ENCODE peak calls at places on chromosomes 13 and 19, in four cellular contexts. T is psoas muscle, I is keratinocyte, R is IMR-90. P is an unnamed sample.

GRCh38 chr19:54424201-54424600 is 8.9 kb downstream of the TTYH1 start:
- DNase-seq in R (no peak), I (no peak), T (no peak), P (no peak)

GRCh38 chr19:51594774-51595109 is 23.7 kb downstream of the ZNF175 start:
- DNase-seq in T (no peak), R (peak), I (no peak), P (no peak)

GRCh38 chr13:50850445-50850844 is 7.0 kb upstream of the DLEU7 start:
- DNase-seq in R (no peak), T (no peak), I (no peak), P (no peak)

GRCh38 chr13:102903659-102904407 is 58.0 kb downstream of the ERCC5 start:
- DNase-seq in R (peak), I (no peak), T (no peak), P (no peak)

GRCh38 chr13:32846020-32846451 is 170.2 kb upstream of the KL start:
- DNase-seq in R (no peak), T (no peak), I (no peak), P (no peak)

GRCh38 chr19:19628499-19629134 is 597 bp upstream of the LPAR2 start:
- DNase-seq in R (peak), T (no peak), I (peak), P (peak)

GRCh38 chr19:1355974-1356865 is 27.5 kb upstream of the NDUFS7 start:
- DNase-seq in I (no peak), T (no peak), R (peak), P (no peak)

GRCh38 chr13:49986471-49986870 is 10.4 kb upstream of the TRIM13 start:
- DNase-seq in T (no peak), I (no peak), R (no peak), P (no peak)

GRCh38 chr13:29713841-29714240 is 118.4 kb upstream of the SLC7A1 start:
- DNase-seq in R (peak), T (no peak), I (no peak), P (no peak)

GRCh38 chr13:51803018-51803417 is 945 bp downstream of the DHRS12 start:
- DNase-seq in T (no peak), I (no peak), R (no peak), P (no peak)

GRCh38 chr13:28705734-28706133 is 13.0 kb downstream of the SLC46A3 start:
- DNase-seq in T (no peak), I (no peak), R (peak), P (no peak)

GRCh38 chr13:74796126-74796643 is 662.0 kb upstream of the KLF12 start:
- DNase-seq in I (no peak), T (no peak), R (no peak), P (no peak)

GRCh38 chr13:74795526-74795925 is 661.3 kb upstream of the KLF12 start:
- DNase-seq in T (no peak), R (no peak), I (no peak), P (no peak)

GRCh38 chr13:74794147-74794546 is 659.9 kb upstream of the KLF12 start:
- DNase-seq in I (no peak), T (no peak), R (no peak), P (no peak)

GRCh38 chr13:74794582-74794981 is 660.4 kb upstream of the KLF12 start:
- DNase-seq in I (no peak), T (no peak), R (no peak), P (no peak)
- TF ChIP-seq CTCF in I (no peak), T (no peak), R (peak), P (no peak)

DNA sequence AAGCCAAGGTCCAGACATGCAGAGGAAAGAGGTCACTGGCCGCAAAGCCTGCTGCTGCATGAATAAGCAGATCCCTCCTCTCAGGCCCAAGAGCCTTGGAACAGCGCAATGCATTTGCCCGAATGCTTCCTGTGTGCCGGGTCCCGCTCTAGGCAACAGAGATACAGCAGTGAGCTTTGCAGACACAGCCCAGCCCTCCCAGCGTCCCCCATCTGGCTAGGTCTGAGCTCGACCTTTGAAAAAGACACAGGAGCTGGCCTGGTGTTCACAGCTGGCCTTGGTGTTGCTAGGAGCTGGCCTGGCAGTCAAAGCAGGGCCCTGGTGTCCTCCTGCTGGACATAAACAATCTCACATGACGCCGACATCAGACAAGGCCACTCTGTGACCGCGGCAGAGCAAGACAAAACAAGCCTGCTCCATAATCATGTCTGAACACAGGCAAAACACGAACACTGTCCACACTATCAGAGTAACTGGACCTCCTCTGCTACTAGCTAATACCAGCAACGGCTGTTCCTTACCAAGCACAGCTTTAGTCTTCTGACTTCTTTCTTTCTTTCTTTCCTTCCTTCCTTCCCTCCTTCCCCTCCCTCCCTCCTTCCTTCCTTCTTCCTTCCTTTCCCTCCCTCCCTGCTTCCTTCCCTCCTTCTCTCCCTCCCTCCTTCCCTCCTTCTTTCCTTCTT is 5.7 kb upstream of the PEX11G start:
- DNase-seq in T (peak), R (no peak), I (no peak), P (no peak)
- TF ChIP-seq CTCF in T (no peak), R (no peak), I (peak), P (no peak)

GRCh38 chr19:6312018-6312417 is 21.4 kb downstream of the ACER1 start:
- DNase-seq in T (no peak), R (no peak), I (no peak), P (no peak)
- TF ChIP-seq CTCF in T (peak), R (no peak), I (peak), P (no peak)

DNA sequence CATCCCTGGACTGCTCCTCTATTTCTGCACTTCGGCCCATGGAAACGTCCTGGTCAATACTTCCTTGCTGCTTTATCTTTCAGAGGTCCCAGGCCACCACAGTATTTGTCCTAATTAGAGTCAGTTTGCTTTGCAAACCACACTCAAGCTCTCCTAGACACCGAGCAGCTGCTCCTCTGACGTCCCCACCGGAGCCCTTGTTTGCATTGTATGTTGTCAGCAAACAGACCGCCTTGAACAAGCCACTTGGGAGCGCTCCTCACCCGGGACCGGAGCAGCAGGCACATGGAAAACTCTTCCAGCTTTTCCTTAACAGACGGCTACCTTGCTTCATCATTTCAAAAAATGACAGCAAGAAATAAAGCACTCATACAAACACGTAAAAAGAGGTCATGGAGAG is 51.5 kb upstream of the GTF3A start:
- DNase-seq in I (no peak), T (no peak), R (peak), P (no peak)
- TF ChIP-seq CTCF in I (no peak), T (no peak), R (no peak), P (no peak)

GRCh38 chr13:43185206-43185605 is 161.8 kb downstream of the DNAJC15 start:
- DNase-seq in T (no peak), R (no peak), I (no peak), P (no peak)

GRCh38 chr13:43180036-43180660 is 156.8 kb downstream of the DNAJC15 start:
- DNase-seq in I (no peak), R (no peak), T (no peak), P (no peak)

GRCh38 chr13:43180837-43181236 is 157.5 kb downstream of the DNAJC15 start:
- DNase-seq in R (no peak), T (no peak), I (no peak), P (no peak)
- TF ChIP-seq CTCF in R (no peak), T (no peak), I (no peak), P (no peak)

GRCh38 chr13:88754141-88754540 is 1083.0 kb downstream of the SLITRK5 start:
- DNase-seq in T (no peak), R (no peak), I (no peak), P (no peak)
- TF ChIP-seq CTCF in T (no peak), R (no peak), I (no peak), P (no peak)

DNA sequence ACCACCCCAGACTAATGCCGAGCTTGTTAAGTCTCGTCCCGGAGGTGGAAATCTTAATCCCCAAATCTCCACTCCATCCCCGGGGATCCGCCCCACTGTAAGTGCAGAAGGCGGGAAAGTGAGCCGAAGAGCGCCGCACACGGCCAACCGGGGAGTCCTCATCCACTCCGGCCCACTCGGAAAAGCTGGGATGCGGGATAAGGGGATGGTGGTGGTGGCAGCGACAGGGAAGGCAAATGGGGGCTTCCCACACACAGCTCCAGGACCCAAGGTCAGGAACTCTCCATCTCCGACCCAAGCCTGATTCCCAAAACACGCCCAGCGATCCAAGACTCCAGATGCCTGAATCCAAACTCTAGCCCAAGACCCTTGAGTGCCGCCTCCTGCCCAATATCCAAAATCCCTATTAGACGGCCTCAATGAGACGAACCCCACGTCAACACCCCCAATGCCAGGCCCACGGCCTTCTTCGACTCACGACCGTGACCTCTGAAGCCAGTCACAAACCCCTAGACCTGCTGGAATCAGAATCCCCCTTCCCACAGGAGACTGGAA is 481 bp downstream of the FBL start:
- DNase-seq in I (no peak), R (no peak), T (no peak), P (peak)
- TF ChIP-seq CTCF in I (no peak), R (peak), T (no peak), P (no peak)

GRCh38 chr19:10858204-10858828 is 10.1 kb downstream of the C19orf38 start:
- DNase-seq in T (no peak), R (no peak), I (no peak), P (no peak)
- TF ChIP-seq CTCF in T (peak), R (peak), I (peak), P (peak)